ENCODE peak calls at places on chromosome 1, in five cellular contexts. C, K, A, X and W are unnamed samples. For H3K4me1, the result is how much of the 10 kb centered on the place peaks cover.

GRCh38 chr1:175466556-175466955 is 274.0 kb upstream of the KIAA0040 start:
- DNase-seq in C (no peak), K (no peak), A (no peak), X (no peak), W (no peak)

GRCh38 chr1:155080250-155081228 is 1.9 kb downstream of the EFNA3 start:
- DNase-seq in C (no peak), K (no peak), A (peak), X (no peak), W (no peak)

GRCh38 chr1:52867060-52867845 is 24.7 kb downstream of the ZYG11A start:
- DNase-seq in C (no peak), K (no peak), A (no peak), X (no peak), W (no peak)

GRCh38 chr1:91929246-91929645 is 20.0 kb upstream of the BRDT start:
- DNase-seq in C (no peak), K (no peak), A (peak), X (no peak), W (no peak)

GRCh38 chr1:11800756-11801433 is 4.9 kb downstream of the MTHFR start:
- DNase-seq in C (no peak), K (no peak), A (no peak), X (peak), W (no peak)

GRCh38 chr1:160193091-160193819 is 2.9 kb downstream of the CASQ1 start:
- DNase-seq in C (peak), K (peak), A (peak), X (peak), W (peak)

GRCh38 chr1:89994231-89994804 is 592 bp upstream of the ZNF326 start:
- DNase-seq in C (peak), K (peak), A (no peak), X (no peak), W (no peak)

GRCh38 chr1:65090406-65090805 is 57.6 kb upstream of the AK4 start:
- DNase-seq in C (no peak), K (no peak), A (no peak), X (no peak), W (no peak)

GRCh38 chr1:215523128-215523861 is 43.8 kb upstream of the KCTD3 start:
- DNase-seq in C (no peak), K (no peak), A (no peak), X (peak), W (no peak)

GRCh38 chr1:214261206-214262123 is 19.5 kb upstream of the SMYD2 start:
- DNase-seq in C (peak), K (peak), A (peak), X (peak), W (peak)

GRCh38 chr1:8815582-8816285 is 1.7 kb downstream of the RERE start:
- DNase-seq in C (no peak), K (no peak), A (peak), X (no peak), W (peak)

GRCh38 chr1:179761296-179761695 is 18.2 kb downstream of the FAM163A start:
- DNase-seq in C (no peak), K (no peak), A (no peak), X (no peak), W (no peak)

GRCh38 chr1:179760521-179760920 is 17.4 kb downstream of the FAM163A start:
- DNase-seq in C (no peak), K (no peak), A (no peak), X (no peak), W (no peak)

GRCh38 chr1:179762241-179762640 is 19.1 kb downstream of the FAM163A start:
- DNase-seq in C (no peak), K (no peak), A (no peak), X (no peak), W (no peak)

GRCh38 chr1:179754031-179754624 is 11.0 kb downstream of the FAM163A start:
- DNase-seq in C (no peak), K (no peak), A (no peak), X (no peak), W (no peak)

DNA sequence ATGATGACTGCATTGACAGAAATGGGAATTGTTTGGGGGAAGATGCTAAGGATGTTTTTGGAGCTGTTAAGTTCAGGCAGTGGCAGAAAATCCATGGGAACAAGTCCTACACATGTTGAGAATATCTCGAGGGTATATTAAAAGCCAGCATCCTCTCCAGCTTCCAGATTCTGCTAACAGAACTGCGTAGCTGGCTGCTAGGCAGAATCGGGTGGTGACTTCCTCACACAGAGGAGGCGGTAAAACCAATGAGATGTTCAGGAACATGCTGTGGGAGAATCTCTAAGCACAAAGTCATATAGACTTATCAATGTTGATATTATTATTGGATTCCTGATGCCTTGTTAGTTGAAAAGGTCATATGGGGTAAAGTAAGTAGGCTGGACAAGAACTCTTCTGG is 14.9 kb downstream of the FAM163A start:
- DNase-seq in C (no peak), K (no peak), A (no peak), X (no peak), W (no peak)
- H3K4me1 ChIP-seq in C (under half), K (under half), A (under half), X (under half), W (under half)

GRCh38 chr1:34843392-34844251 is 15.9 kb downstream of the SMIM12 start:
- DNase-seq in C (no peak), K (no peak), A (peak), X (no peak), W (no peak)

GRCh38 chr1:34844252-34844634 is 15.3 kb downstream of the SMIM12 start:
- DNase-seq in C (no peak), K (peak), A (peak), X (no peak), W (peak)

GRCh38 chr1:34845131-34845901 is 14.2 kb downstream of the SMIM12 start:
- DNase-seq in C (no peak), K (no peak), A (no peak), X (no peak), W (no peak)

GRCh38 chr1:34840426-34840825 is 19.1 kb downstream of the SMIM12 start:
- DNase-seq in C (no peak), K (no peak), A (no peak), X (no peak), W (no peak)

GRCh38 chr1:34842952-34843371 is 16.6 kb downstream of the SMIM12 start:
- DNase-seq in C (peak), K (peak), A (peak), X (no peak), W (no peak)
- H3K4me1 ChIP-seq in C (half or more), K (under half), A (under half), X (under half), W (under half)

GRCh38 chr1:46262508-46262907 is 14.9 kb downstream of the RAD54L start:
- DNase-seq in C (no peak), K (no peak), A (peak), X (no peak), W (no peak)
- H3K4me1 ChIP-seq in C (under half), K (under half), A (under half), X (under half), W (under half)

GRCh38 chr1:39149509-39149908 is 55.0 kb upstream of the MACF1 start:
- DNase-seq in C (no peak), K (no peak), A (peak), X (no peak), W (no peak)
- H3K4me1 ChIP-seq in C (half or more), K (under half), A (half or more), X (under half), W (under half)

GRCh38 chr1:111776861-111777260 is 21.2 kb downstream of the DDX20 start:
- DNase-seq in C (no peak), K (no peak), A (no peak), X (no peak), W (no peak)
- H3K4me1 ChIP-seq in C (under half), K (under half), A (under half), X (under half), W (under half)

GRCh38 chr1:1787206-1787605 is 8.9 kb upstream of the NADK start:
- DNase-seq in C (no peak), K (no peak), A (no peak), X (no peak), W (no peak)

GRCh38 chr1:1782399-1783221 is 4.3 kb upstream of the NADK start:
- DNase-seq in C (peak), K (peak), A (peak), X (no peak), W (no peak)

GRCh38 chr1:1783320-1783719 is 5.0 kb upstream of the NADK start:
- DNase-seq in C (no peak), K (no peak), A (no peak), X (no peak), W (no peak)

GRCh38 chr1:1785666-1786065 is 7.4 kb upstream of the NADK start:
- DNase-seq in C (no peak), K (no peak), A (no peak), X (no peak), W (no peak)

GRCh38 chr1:1784933-1785332 is 6.7 kb upstream of the NADK start:
- DNase-seq in C (no peak), K (no peak), A (no peak), X (no peak), W (no peak)
- H3K4me1 ChIP-seq in C (half or more), K (under half), A (under half), X (under half), W (under half)